ENCODE peak calls at places on chromosomes 5 and 9, in seven cellular contexts. X is HCT116; U is CD8-positive, alpha-beta T cell; E is lung; Z is uterus; L is ovary; V is lower lobe of right lung. B is an unnamed sample.

GRCh38 chr9:111412280-111412679 is 71.9 kb downstream of the ECPAS start:
- DNase-seq in E (no peak), L (no peak), V (no peak), X (no peak), U (no peak), Z (no peak), B (no peak)

GRCh38 chr9:124206391-124206790 is 51.4 kb upstream of the NEK6 start:
- DNase-seq in X (no peak), U (no peak), Z (no peak), L (no peak), V (no peak), E (no peak), B (no peak)

GRCh38 chr9:19199012-19199411 is 31.5 kb upstream of the DENND4C start:
- DNase-seq in E (no peak), X (no peak), V (no peak), U (no peak), Z (no peak), L (no peak), B (no peak)

GRCh38 chr5:113106821-113107220 is 130.2 kb downstream of the DCP2 start:
- DNase-seq in X (no peak), V (no peak), U (no peak), E (no peak), Z (no peak), L (no peak), B (no peak)

GRCh38 chr5:35246411-35246810 is 16.1 kb upstream of the PRLR start:
- DNase-seq in U (no peak), L (no peak), X (no peak), E (no peak), Z (no peak), V (no peak), B (no peak)

GRCh38 chr9:93675336-93676150 is 99.2 kb downstream of the PHF2 start:
- DNase-seq in U (no peak), X (no peak), E (no peak), V (peak; percentile 38), Z (peak; percentile 7), L (peak; percentile 5), B (peak; percentile 69)

GRCh38 chr5:173396311-173396993 is 68.2 kb upstream of the STC2 start:
- DNase-seq in E (no peak), Z (no peak), V (no peak), L (no peak), X (peak; percentile 19), U (no peak), B (peak; percentile 66)

GRCh38 chr5:132385321-132386105 is 16.0 kb downstream of the SLC22A5 start:
- DNase-seq in V (no peak), Z (peak; percentile 46), X (no peak), E (peak; percentile 69), U (peak; percentile 44), L (no peak), B (peak; percentile 72)

GRCh38 chr5:14202462-14202861 is 59.3 kb downstream of the TRIO start:
- DNase-seq in E (no peak), X (no peak), U (no peak), L (no peak), V (no peak), Z (no peak), B (no peak)

GRCh38 chr9:71758785-71759184 is 9.5 kb downstream of the CEMIP2 start:
- DNase-seq in U (no peak), Z (no peak), X (peak; percentile 54), E (no peak), L (no peak), V (no peak), B (no peak)

GRCh38 chr5:73066466-73066865 is 53.9 kb upstream of the TMEM171 start:
- DNase-seq in U (no peak), E (no peak), Z (no peak), X (no peak), L (no peak), V (no peak), B (no peak)

GRCh38 chr5:162221884-162222283 is 154.3 kb downstream of the GABRG2 start:
- DNase-seq in X (no peak), V (no peak), Z (no peak), E (no peak), L (no peak), U (no peak), B (no peak)

GRCh38 chr5:14676320-14676719 is 11.8 kb downstream of the OTULIN start:
- DNase-seq in E (no peak), L (no peak), Z (no peak), X (no peak), U (no peak), V (no peak), B (no peak)

GRCh38 chr5:177959315-177959714 is 36.7 kb downstream of the PROP1 start:
- DNase-seq in E (no peak), V (no peak), U (no peak), Z (no peak), L (no peak), X (no peak), B (no peak)

GRCh38 chr9:34375901-34376595 is 650 bp downstream of the MYORG start:
- DNase-seq in E (peak; percentile 57), V (peak; percentile 73), U (no peak), X (no peak), Z (peak; percentile 57), L (no peak), B (peak; percentile 75)

GRCh38 chr9:79707589-79707988 is 135.8 kb downstream of the TLE4 start:
- DNase-seq in L (no peak), V (no peak), Z (no peak), X (no peak), E (no peak), U (no peak), B (no peak)

GRCh38 chr9:79129865-79130480 is 441.8 kb upstream of the TLE4 start:
- DNase-seq in X (peak; percentile 7), Z (peak; percentile 57), L (peak; percentile 11), U (no peak), E (peak; percentile 44), V (peak; percentile 46), B (no peak)

GRCh38 chr5:57681942-57682341 is 199.3 kb upstream of the ACTBL2 start:
- DNase-seq in V (no peak), Z (no peak), E (no peak), U (no peak), X (no peak), L (no peak), B (no peak)

GRCh38 chr5:172361566-172362238 is 78.1 kb upstream of the UBTD2 start:
- DNase-seq in L (no peak), U (no peak), X (peak; percentile 48), E (no peak), V (peak; percentile 72), Z (no peak), B (no peak)

GRCh38 chr5:68456756-68457217 is 241.2 kb downstream of the PIK3R1 start:
- DNase-seq in X (no peak), U (no peak), E (peak; percentile 41), V (no peak), Z (no peak), L (no peak), B (no peak)

GRCh38 chr5:119342414-119342813 is 13.4 kb upstream of the TNFAIP8 start:
- DNase-seq in Z (no peak), V (no peak), E (no peak), L (no peak), U (no peak), X (no peak), B (no peak)

GRCh38 chr5:119339965-119340364 is 15.9 kb upstream of the TNFAIP8 start:
- DNase-seq in L (no peak), V (no peak), E (no peak), Z (no peak), U (no peak), X (no peak), B (no peak)

GRCh38 chr5:119339344-119339743 is 16.5 kb upstream of the TNFAIP8 start:
- DNase-seq in E (no peak), Z (no peak), L (no peak), U (no peak), X (no peak), V (no peak), B (no peak)

GRCh38 chr5:119341452-119342349 is 14.1 kb upstream of the TNFAIP8 start:
- DNase-seq in V (no peak), U (no peak), L (no peak), Z (no peak), E (no peak), X (no peak), B (no peak)

GRCh38 chr5:119340597-119341218 is 15.1 kb upstream of the TNFAIP8 start:
- DNase-seq in V (no peak), U (peak; percentile 34), X (no peak), E (no peak), Z (no peak), L (no peak), B (no peak)
- H3K27ac ChIP-seq in V (peak overlapping the region; percentile 39), U (peak overlapping the region; percentile 8), X (no peak overlapping the region), E (no peak overlapping the region), Z (no peak overlapping the region), L (no peak overlapping the region), B (no peak overlapping the region)

GRCh38 chr9:120926397-120926928 is at the start of gene TRAF1:
- DNase-seq in V (no peak), E (no peak), L (no peak), U (no peak), X (no peak), Z (no peak), B (no peak)
- H3K4me3 ChIP-seq in V (peak within 1 kb of the TSS; percentile 84), E (no peak within 1 kb of the TSS), L (no peak within 1 kb of the TSS), U (peak within 1 kb of the TSS; percentile 74), X (no peak within 1 kb of the TSS), Z (no peak within 1 kb of the TSS), B (peak within 1 kb of the TSS; percentile 53)

GRCh38 chr9:36971935-36972488 is 62.1 kb downstream of the PAX5 start:
- DNase-seq in X (no peak), V (no peak), L (no peak), Z (no peak), U (no peak), E (no peak), B (no peak)

GRCh38 chr9:36968574-36969215 is 65.4 kb downstream of the PAX5 start:
- DNase-seq in Z (no peak), U (no peak), V (no peak), E (no peak), X (no peak), L (no peak), B (no peak)

GRCh38 chr9:36970007-36970888 is 63.8 kb downstream of the PAX5 start:
- DNase-seq in V (no peak), Z (no peak), L (no peak), E (no peak), X (no peak), U (no peak), B (no peak)

GRCh38 chr9:36967997-36968396 is 66.1 kb downstream of the PAX5 start:
- DNase-seq in X (no peak), V (no peak), E (no peak), L (no peak), Z (no peak), U (no peak), B (no peak)

DNA sequence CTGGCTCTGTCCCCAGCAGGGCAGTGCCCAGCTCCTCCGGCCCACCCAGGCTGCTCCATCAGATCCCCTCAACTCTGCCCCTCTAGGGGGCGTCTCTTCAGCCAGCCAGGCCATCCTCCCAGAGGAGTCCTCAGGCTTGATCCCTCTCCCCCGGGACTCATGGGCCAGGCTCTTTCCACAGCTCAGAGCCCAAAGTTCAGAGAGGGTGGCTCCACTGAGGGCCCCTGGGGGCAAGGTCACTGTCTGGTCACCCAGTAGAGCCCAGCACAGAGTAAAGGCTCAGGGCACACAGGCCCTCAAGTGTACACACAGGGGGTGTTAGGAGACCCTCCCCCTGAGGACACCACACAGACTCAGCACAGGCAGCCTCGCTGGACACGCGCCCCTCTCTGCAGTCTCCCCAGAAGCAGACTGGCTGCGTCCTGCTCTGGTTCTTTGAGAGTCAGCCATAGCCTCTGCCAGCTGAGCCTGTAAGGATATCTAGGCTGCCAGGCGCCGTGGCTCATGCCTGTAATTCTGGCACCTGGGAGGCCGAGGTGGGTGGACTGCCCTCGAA is 64.8 kb downstream of the PAX5 start:
- DNase-seq in E (no peak), U (no peak), X (no peak), L (no peak), V (no peak), Z (no peak), B (no peak)
- TF ChIP-seq CTCF in E (no peak), U (no peak), X (peak; percentile 29), L (no peak), V (no peak), Z (no peak), B (no peak)

GRCh38 chr5:154086641-154087040 is 47.9 kb downstream of the MFAP3 start:
- DNase-seq in U (no peak), L (no peak), Z (peak; percentile 18), V (no peak), X (no peak), E (no peak), B (no peak)
- H3K27ac ChIP-seq in U (no peak overlapping the region), L (no peak overlapping the region), Z (no peak overlapping the region), V (no peak overlapping the region), X (no peak overlapping the region), E (no peak overlapping the region), B (no peak overlapping the region)